ENCODE peak calls at places on chromosomes 5 and 9, in eight cellular contexts. R is mesendoderm, Y is adipocyte, J is ovary, K is neural progenitor cell, X is GM23248, B is thyroid gland, M is uterus. S is an unnamed sample.

GRCh38 chr5:36170869-36171424 is 19.0 kb downstream of the SKP2 start:
- DNase-seq in X (no peak), R (no peak), B (no peak), K (no peak), M (no peak), Y (no peak), J (no peak), S (no peak)

GRCh38 chr5:140547508-140548299 is at the start of gene EIF4EBP3:
- DNase-seq in K (peak; percentile 98), B (peak; percentile 98), M (peak; percentile 99), R (peak; percentile 99), Y (peak; percentile 98), X (peak; percentile 99), J (peak; percentile 99), S (peak; percentile 95)

GRCh38 chr9:32413424-32413823 is 29.0 kb downstream of the ACO1 start:
- DNase-seq in X (no peak), B (no peak), J (no peak), M (no peak), Y (peak; percentile 83), K (no peak), R (no peak), S (no peak)

GRCh38 chr9:124660341-124660801 is 110.7 kb downstream of the NR6A1 start:
- DNase-seq in R (peak; percentile 57), B (no peak), K (peak; percentile 83), Y (peak; percentile 68), J (no peak), X (peak; percentile 72), M (no peak), S (no peak)

GRCh38 chr5:145984072-145984471 is 47.7 kb downstream of the SH3RF2 start:
- DNase-seq in B (no peak), R (no peak), K (no peak), M (no peak), J (no peak), Y (no peak), X (no peak), S (no peak)

GRCh38 chr9:114072181-114073140 is 5.6 kb downstream of the AMBP start:
- DNase-seq in K (peak; percentile 28), Y (peak; percentile 17), R (peak; percentile 16), X (peak; percentile 56), J (peak; percentile 65), M (peak; percentile 71), B (peak; percentile 89), S (peak; percentile 55)

GRCh38 chr9:121774715-121775613 is 123.5 kb downstream of the DAB2IP start:
- DNase-seq in K (no peak), M (no peak), Y (no peak), J (peak; percentile 21), X (no peak), R (no peak), B (no peak), S (peak; percentile 71)

GRCh38 chr5:116844015-116844414 is 269.4 kb upstream of the SEMA6A start:
- DNase-seq in B (no peak), M (no peak), Y (no peak), K (no peak), R (no peak), J (no peak), X (no peak), S (no peak)

GRCh38 chr5:15703901-15704300 is 203.9 kb downstream of the FBXL7 start:
- DNase-seq in B (no peak), Y (peak; percentile 70), K (no peak), R (peak; percentile 82), M (no peak), J (no peak), X (peak; percentile 76), S (peak; percentile 67)

GRCh38 chr5:31768784-31769183 is 129.9 kb downstream of the PDZD2 start:
- DNase-seq in K (no peak), R (peak; percentile 25), X (no peak), J (no peak), Y (no peak), M (no peak), B (no peak), S (no peak)

GRCh38 chr5:148474025-148474511 is 90.3 kb downstream of the FBXO38 start:
- DNase-seq in R (peak; percentile 42), X (no peak), M (peak; percentile 35), Y (no peak), K (no peak), J (no peak), B (peak; percentile 14), S (no peak)

GRCh38 chr9:114285166-114285867 is 37.6 kb upstream of the ORM1 start:
- DNase-seq in Y (peak; percentile 95), K (peak; percentile 48), R (peak; percentile 59), B (peak; percentile 21), X (peak; percentile 93), M (peak; percentile 85), J (peak; percentile 89), S (peak; percentile 97)

GRCh38 chr5:57173318-57174127 is at the start of gene GPBP1:
- DNase-seq in J (peak; percentile 99), Y (peak; percentile 100), R (peak; percentile 99), M (peak; percentile 99), B (peak; percentile 99), K (peak; percentile 99), X (peak; percentile 100), S (peak; percentile 96)

GRCh38 chr5:96861044-96861443 is 15.3 kb upstream of the ERAP2 start:
- DNase-seq in X (no peak), M (no peak), J (no peak), K (peak; percentile 22), Y (no peak), B (no peak), R (no peak), S (no peak)

GRCh38 chr5:103973669-103974068 is 411.1 kb upstream of the NUDT12 start:
- DNase-seq in Y (no peak), K (peak; percentile 1), B (no peak), R (peak; percentile 38), J (no peak), X (no peak), M (no peak), S (peak; percentile 62)

GRCh38 chr5:57034517-57034916 is 82.6 kb upstream of the MIER3 start:
- DNase-seq in K (no peak), M (no peak), R (no peak), X (no peak), J (no peak), B (no peak), Y (no peak), S (no peak)

GRCh38 chr5:152349683-152350526 is 55.2 kb downstream of the NMUR2 start:
- DNase-seq in R (peak; percentile 56), K (peak; percentile 68), Y (peak; percentile 27), M (no peak), X (peak; percentile 61), J (peak; percentile 26), B (peak; percentile 85), S (no peak)

GRCh38 chr5:27702339-27702820 is 664.0 kb upstream of the CDH9 start:
- DNase-seq in R (peak; percentile 75), K (peak; percentile 72), M (no peak), B (no peak), J (no peak), X (no peak), Y (no peak), S (no peak)

GRCh38 chr9:136551401-136552116 is 5.7 kb upstream of the NOTCH1 start:
- DNase-seq in R (peak; percentile 74), J (peak; percentile 82), M (peak; percentile 90), K (peak; percentile 70), B (peak; percentile 53), X (peak; percentile 89), Y (peak; percentile 90), S (peak; percentile 100)

GRCh38 chr9:20353931-20354652 is 268.2 kb downstream of the MLLT3 start:
- DNase-seq in M (no peak), R (no peak), B (no peak), X (peak; percentile 44), J (no peak), K (no peak), Y (peak; percentile 64), S (peak; percentile 38)

GRCh38 chr5:36301858-36302603 is at the start of gene RANBP3L:
- DNase-seq in M (no peak), R (no peak), X (peak; percentile 44), B (peak; percentile 35), K (peak; percentile 63), Y (peak; percentile 68), J (no peak), S (no peak)

GRCh38 chr5:140041492-140042421 is 1.3 kb downstream of the NRG2 start:
- DNase-seq in J (peak; percentile 73), B (peak; percentile 42), Y (peak; percentile 64), K (peak; percentile 64), M (peak; percentile 35), R (peak; percentile 25), X (peak; percentile 67), S (peak; percentile 91)

GRCh38 chr5:90437663-90438062 is 28.1 kb upstream of the CETN3 start:
- DNase-seq in K (no peak), X (no peak), B (no peak), R (no peak), M (no peak), J (no peak), Y (no peak), S (no peak)

GRCh38 chr9:101220341-101220740 is 164.5 kb downstream of the BAAT start:
- DNase-seq in R (no peak), X (no peak), B (no peak), K (no peak), M (no peak), Y (no peak), J (no peak), S (no peak)

GRCh38 chr5:124342586-124342985 is 403.9 kb downstream of the ZNF608 start:
- DNase-seq in B (peak; percentile 24), R (no peak), Y (peak; percentile 44), K (no peak), J (peak; percentile 31), M (no peak), X (no peak), S (no peak)
- H3K27me3 ChIP-seq in B (no peaks in the 10 kb centered on the region), R (no peaks in the 10 kb centered on the region), Y (peaks cover 11% of the 10 kb centered on the region), K (no peaks in the 10 kb centered on the region), J (no peaks in the 10 kb centered on the region), M (no peaks in the 10 kb centered on the region), X (peaks cover 73% of the 10 kb centered on the region), S (peaks cover 17% of the 10 kb centered on the region)

DNA sequence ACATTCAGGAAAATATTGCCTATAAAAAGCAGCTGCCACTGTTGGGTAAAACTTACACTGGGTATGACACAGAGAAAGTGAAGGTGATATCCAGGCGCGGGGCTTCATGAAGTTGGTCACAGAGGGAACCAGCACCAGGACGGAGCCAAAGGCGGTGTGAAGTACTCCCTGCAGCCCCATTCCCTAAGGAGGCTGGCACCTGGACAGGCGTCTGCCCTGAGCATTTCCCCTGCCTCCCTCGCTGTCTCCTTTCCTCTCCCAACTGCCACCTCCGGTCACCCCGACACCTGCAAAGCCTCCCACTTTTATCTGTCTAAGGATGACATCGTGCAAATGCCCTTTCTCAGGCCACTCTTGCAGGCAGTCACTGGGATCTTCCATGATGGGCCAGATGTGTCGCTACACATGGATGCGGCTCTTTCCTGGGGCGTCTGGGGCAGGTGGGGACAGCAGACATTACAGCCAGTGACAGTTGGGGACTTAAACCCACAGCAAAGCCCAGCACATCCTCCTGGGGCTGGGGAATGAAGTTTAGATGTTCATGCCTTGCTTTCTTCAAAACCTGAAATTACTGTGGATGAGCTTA is 367.7 kb upstream of the IRX4 start:
- DNase-seq in B (no peak), X (no peak), J (no peak), R (no peak), K (no peak), M (no peak), Y (no peak), S (no peak)
- H3K27me3 ChIP-seq in B (no peaks in the 10 kb centered on the region), X (no peaks in the 10 kb centered on the region), J (no peaks in the 10 kb centered on the region), R (no peaks in the 10 kb centered on the region), K (no peaks in the 10 kb centered on the region), M (no peaks in the 10 kb centered on the region), Y (peaks cover 12% of the 10 kb centered on the region), S (no peaks in the 10 kb centered on the region)

GRCh38 chr9:95007470-95007869 is 281.0 kb downstream of the AOPEP start:
- DNase-seq in Y (peak; percentile 65), B (no peak), X (peak; percentile 66), K (no peak), J (no peak), R (no peak), M (no peak), S (no peak)
- H3K27me3 ChIP-seq in Y (no peaks in the 10 kb centered on the region), B (no peaks in the 10 kb centered on the region), X (no peaks in the 10 kb centered on the region), K (peaks cover 38% of the 10 kb centered on the region), J (no peaks in the 10 kb centered on the region), R (peaks cover 7% of the 10 kb centered on the region), M (no peaks in the 10 kb centered on the region), S (no peaks in the 10 kb centered on the region)

GRCh38 chr9:132994410-132995120 is 16.1 kb downstream of the GFI1B start:
- DNase-seq in K (peak; percentile 45), B (no peak), J (no peak), X (peak; percentile 75), M (no peak), Y (peak; percentile 21), R (no peak), S (no peak)
- H3K27me3 ChIP-seq in K (peaks cover under 1% of the 10 kb centered on the region), B (no peaks in the 10 kb centered on the region), J (no peaks in the 10 kb centered on the region), X (peaks cover 25% of the 10 kb centered on the region), M (no peaks in the 10 kb centered on the region), Y (peaks cover 72% of the 10 kb centered on the region), R (no peaks in the 10 kb centered on the region), S (peaks cover 50% of the 10 kb centered on the region)

S was measured in osteoblast.